ENCODE peak calls at places on chromosomes 2 and 18, in six cellular contexts. N, X, A, Q, Z and I are unnamed samples.

GRCh38 chr2:73949802-73950201 is 23.1 kb downstream of the DGUOK start:
- DNase-seq in N (no peak), X (no peak), A (no peak), Q (no peak), Z (no peak), I (no peak)

GRCh38 chr2:4930704-4931103 is 761.5 kb upstream of the SOX11 start:
- DNase-seq in N (no peak), X (no peak), A (no peak), Q (no peak), Z (no peak), I (peak)

GRCh38 chr18:50619833-50620232 is 59.9 kb downstream of the MAPK4 start:
- DNase-seq in N (no peak), X (no peak), A (no peak), Q (no peak), Z (no peak), I (no peak)

GRCh38 chr18:54752185-54752584 is 76.1 kb upstream of the RAB27B start:
- DNase-seq in N (no peak), X (no peak), A (no peak), Q (no peak), Z (no peak), I (no peak)

GRCh38 chr2:104976603-104977120 is 61.2 kb upstream of the MRPS9 start:
- DNase-seq in N (peak), X (no peak), A (peak), Q (no peak), Z (no peak), I (no peak)

GRCh38 chr2:192498747-192499146 is 304.0 kb upstream of the TMEFF2 start:
- DNase-seq in N (no peak), X (no peak), A (no peak), Q (no peak), Z (no peak), I (no peak)

GRCh38 chr2:1645761-1646476 is 98.4 kb downstream of the PXDN start:
- DNase-seq in N (no peak), X (no peak), A (peak), Q (no peak), Z (no peak), I (no peak)

GRCh38 chr2:105179469-105180372 is 61.8 kb upstream of the GPR45 start:
- DNase-seq in N (peak), X (peak), A (peak), Q (no peak), Z (peak), I (no peak)

GRCh38 chr2:20532634-20533437 is 86.0 kb downstream of the RHOB start:
- DNase-seq in N (no peak), X (no peak), A (peak), Q (no peak), Z (no peak), I (no peak)